ENCODE peak calls at places on chromosomes 2 and 18, in six cellular contexts. Y is IMR-90, O is neuronal stem cell, M is H9, B is H1, J is trophoblast cell. W is an unnamed sample.

GRCh38 chr2:54601339-54601738 is 122.1 kb upstream of the EML6 start:
- DNase-seq in Y (no peak), J (no peak), M (no peak), O (no peak), B (no peak), W (no peak)

GRCh38 chr2:119809329-119810038 is 49.8 kb downstream of the PTPN4 start:
- DNase-seq in B (no peak), O (no peak), J (no peak), Y (peak), M (no peak), W (peak)

GRCh38 chr18:68083131-68083530 is 566.6 kb upstream of the DSEL start:
- DNase-seq in O (no peak), Y (peak), B (no peak), J (no peak), M (no peak), W (no peak)

GRCh38 chr2:85826990-85827878 is 61.6 kb downstream of the ST3GAL5 start:
- DNase-seq in B (no peak), J (peak), M (peak), O (peak), Y (peak), W (peak)

GRCh38 chr18:62741584-62741983 is 26.2 kb downstream of the PHLPP1 start:
- DNase-seq in M (no peak), B (no peak), J (no peak), Y (no peak), O (no peak), W (no peak)

GRCh38 chr2:111897630-111897923 is 830 bp upstream of the MERTK start:
- DNase-seq in M (no peak), O (no peak), B (no peak), Y (no peak), J (no peak), W (no peak)

GRCh38 chr2:3470856-3471737 is 48.2 kb downstream of the ADI1 start:
- DNase-seq in M (no peak), Y (no peak), B (no peak), O (no peak), J (no peak), W (no peak)

GRCh38 chr2:131417886-131418285 is 53.9 kb upstream of the RAB6D start:
- DNase-seq in J (no peak), O (no peak), Y (peak), M (no peak), B (no peak), W (peak)

GRCh38 chr2:105765415-105766299 is 20.9 kb downstream of the NCK2 start:
- DNase-seq in Y (no peak), O (no peak), B (no peak), M (no peak), J (no peak), W (no peak)

GRCh38 chr2:41873102-41873501 is 174.7 kb upstream of the PKDCC start:
- DNase-seq in M (no peak), O (no peak), B (no peak), J (no peak), Y (no peak), W (peak)

GRCh38 chr2:162091325-162092007 is 17.5 kb upstream of the DPP4 start:
- DNase-seq in O (no peak), Y (peak), J (no peak), M (peak), B (peak), W (no peak)

GRCh38 chr2:164066095-164066494 is 330.3 kb upstream of the FIGN start:
- DNase-seq in Y (no peak), B (no peak), O (no peak), M (no peak), J (no peak), W (no peak)

GRCh38 chr2:64311948-64312621 is 141.9 kb upstream of the LGALSL start:
- DNase-seq in Y (peak), B (no peak), O (peak), J (peak), M (peak), W (peak)

GRCh38 chr18:69956655-69957054 is 9.0 kb upstream of the CD226 start:
- DNase-seq in J (no peak), B (no peak), O (no peak), M (no peak), Y (no peak), W (no peak)

GRCh38 chr2:64595397-64596160 is 58.1 kb downstream of the SERTAD2 start:
- DNase-seq in J (no peak), B (no peak), Y (peak), M (no peak), O (no peak), W (peak)

GRCh38 chr2:148978026-148978685 is 60.3 kb upstream of the LYPD6B start:
- DNase-seq in J (no peak), O (no peak), Y (no peak), B (no peak), M (no peak), W (no peak)

GRCh38 chr2:30368258-30368657 is 78.8 kb upstream of the LCLAT1 start:
- DNase-seq in J (no peak), O (no peak), M (no peak), B (no peak), Y (peak), W (peak)

GRCh38 chr2:72989770-72990556 is 72.6 kb downstream of the EMX1 start:
- DNase-seq in M (peak), B (no peak), Y (peak), O (no peak), J (no peak), W (no peak)

GRCh38 chr18:61085036-61085435 is 248.2 kb upstream of the CDH20 start:
- DNase-seq in J (no peak), Y (no peak), M (no peak), B (no peak), O (no peak), W (no peak)

GRCh38 chr2:29817846-29818680 is 103.3 kb downstream of the ALK start:
- DNase-seq in J (no peak), B (no peak), Y (no peak), O (no peak), M (no peak), W (no peak)

GRCh38 chr18:45103319-45104070 is 422.8 kb downstream of the SETBP1 start:
- DNase-seq in M (no peak), B (no peak), O (no peak), Y (no peak), J (no peak), W (no peak)

GRCh38 chr2:62713837-62714236 is 8.3 kb downstream of the EHBP1 start:
- DNase-seq in B (no peak), O (no peak), Y (peak), M (no peak), J (no peak), W (no peak)

GRCh38 chr2:128263902-128264331 is 54.8 kb downstream of the HS6ST1 start:
- DNase-seq in Y (no peak), O (no peak), B (no peak), J (peak), M (no peak), W (no peak)

DNA sequence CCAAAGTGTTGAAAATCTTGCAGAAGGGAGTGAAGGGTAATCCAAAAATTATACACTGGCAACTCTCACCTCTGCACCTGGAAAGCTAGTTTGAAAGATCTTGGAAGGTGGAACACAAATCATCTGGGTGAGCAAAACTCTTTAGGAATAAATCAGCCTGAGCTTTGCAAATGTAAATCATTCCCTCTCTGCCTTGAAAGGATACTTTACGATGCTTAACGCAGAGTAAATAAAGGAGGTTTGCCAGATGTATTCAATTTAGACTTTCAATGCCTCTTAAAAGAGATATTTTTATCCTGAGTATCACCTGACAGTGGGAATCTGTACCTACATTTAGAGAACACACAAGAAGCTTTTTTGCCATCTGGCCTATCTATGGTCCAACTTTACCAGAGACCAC is 983.2 kb upstream of the CDH2 start:
- DNase-seq in M (no peak), Y (no peak), O (no peak), B (no peak), J (no peak), W (no peak)
- H2BK120ac ChIP-seq in M (no peak), Y (peak), O (no peak), B (no peak), J (no peak), W (no peak)

GRCh38 chr2:200812122-200813022 is 662 bp downstream of the BZW1 start:
- DNase-seq in J (peak), O (peak), B (no peak), Y (peak), M (peak), W (peak)
- H4K91ac ChIP-seq in J (peak), O (no peak), B (no peak), Y (peak), M (no peak), W (peak)

DNA sequence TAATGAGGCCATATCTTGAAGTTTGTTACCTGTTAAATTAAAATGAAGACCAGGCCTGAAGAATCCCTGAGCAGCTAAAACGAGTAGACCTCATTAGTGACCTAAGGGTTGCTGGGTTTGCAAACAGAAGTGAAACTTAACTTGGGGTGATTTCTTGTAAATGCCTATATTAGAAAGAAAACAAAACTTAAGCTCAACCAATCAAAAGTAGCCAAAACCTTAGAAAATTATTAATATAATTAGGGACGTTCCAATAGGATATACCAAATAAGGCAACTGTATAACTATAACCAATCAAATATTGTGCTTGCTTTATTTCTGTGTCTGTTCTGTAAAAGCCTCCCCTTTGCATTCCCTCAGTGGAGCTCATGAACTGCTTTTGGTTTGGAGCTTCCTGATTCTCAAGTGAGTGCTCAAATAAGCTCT is 137.9 kb upstream of the VRK2 start:
- DNase-seq in Y (no peak), O (no peak), M (no peak), J (no peak), B (no peak), W (no peak)
- H3K4ac ChIP-seq in Y (no peak), O (no peak), M (no peak), J (no peak), B (no peak), W (no peak)

GRCh38 chr2:35783723-35784122 is 571.9 kb upstream of the CRIM1 start:
- DNase-seq in B (peak), M (no peak), O (no peak), Y (no peak), J (no peak), W (no peak)
- H2BK120ac ChIP-seq in B (no peak), M (no peak), O (no peak), Y (no peak), J (no peak), W (no peak)

DNA sequence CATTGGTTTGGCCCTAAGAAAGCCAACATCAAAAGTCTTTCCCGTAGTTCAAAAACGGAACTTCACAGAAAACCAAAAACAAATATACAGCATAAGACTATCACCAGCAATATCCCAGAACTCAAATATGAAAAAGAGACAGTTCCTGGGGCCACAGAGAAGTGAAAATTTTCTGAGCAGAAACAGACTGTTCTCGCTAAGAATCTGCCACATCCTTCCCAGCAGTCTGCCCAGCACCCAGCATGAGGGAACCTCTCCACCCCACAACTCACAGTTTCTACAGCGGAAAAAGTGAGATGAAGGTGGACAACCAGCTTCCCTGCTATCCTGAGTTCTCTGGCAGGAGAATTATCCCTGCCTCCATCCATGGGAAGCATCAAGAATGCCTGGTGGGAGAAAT is 26.7 kb upstream of the TMEM163 start:
- DNase-seq in Y (no peak), B (no peak), O (no peak), M (no peak), J (no peak), W (no peak)
- H4K91ac ChIP-seq in Y (no peak), B (no peak), O (no peak), M (no peak), J (no peak), W (no peak)

W was measured in mesenchymal stem cell.